ENCODE peak calls at places on chromosomes 5 and 9, in four cellular contexts. S is WERI-Rb-1; J is glomerular endothelial cell; W is effector memory CD4-positive, alpha-beta T cell. Z is an unnamed sample.

GRCh38 chr9:130824616-130825015 is 10.4 kb upstream of the ABL1 start:
- DNase-seq in S (no peak), J (no peak), W (no peak), Z (no peak)

GRCh38 chr9:91935805-91936204 is 14.2 kb downstream of the ROR2 start:
- DNase-seq in S (no peak), J (no peak), W (no peak), Z (no peak)

GRCh38 chr5:43215073-43215631 is 23.1 kb downstream of the NIM1K start:
- DNase-seq in S (no peak), J (no peak), W (no peak), Z (peak; percentile 28)

GRCh38 chr9:91048739-91049138 is 247.1 kb downstream of the SYK start:
- DNase-seq in S (no peak), J (no peak), W (no peak), Z (no peak)

GRCh38 chr5:88979244-88979643 is 96.3 kb upstream of the MEF2C start:
- DNase-seq in S (no peak), J (no peak), W (no peak), Z (peak; percentile 79)

GRCh38 chr9:121651295-121652036 is at the start of gene DAB2IP:
- DNase-seq in S (peak; percentile 93), J (no peak), W (no peak), Z (no peak)

GRCh38 chr9:132078369-132079356 is 1.0 kb downstream of the MED27 start:
- DNase-seq in S (no peak), J (no peak), W (no peak), Z (peak; percentile 24)

GRCh38 chr5:83184534-83184933 is 107.2 kb downstream of the XRCC4 start:
- DNase-seq in S (no peak), J (no peak), W (no peak), Z (no peak)

GRCh38 chr5:141084487-141084989 is 9.9 kb upstream of the PCDHB2 start:
- DNase-seq in S (peak; percentile 43), J (peak; percentile 3), W (peak; percentile 12), Z (peak; percentile 52)

GRCh38 chr9:115671236-115671770 is 482.3 kb upstream of the PAPPA start:
- DNase-seq in S (no peak), J (no peak), W (no peak), Z (no peak)

GRCh38 chr5:102296229-102296817 is at the start of gene SLCO4C1:
- DNase-seq in S (no peak), J (no peak), W (peak; percentile 57), Z (no peak)

GRCh38 chr5:180035532-180035931 is 36.0 kb downstream of the RNF130 start:
- DNase-seq in S (no peak), J (no peak), W (no peak), Z (no peak)

GRCh38 chr5:176590035-176590729 is 19.8 kb downstream of the GPRIN1 start:
- DNase-seq in S (no peak), J (no peak), W (no peak), Z (no peak)

GRCh38 chr5:50691399-50692016 is 25.1 kb downstream of the PARP8 start:
- DNase-seq in S (no peak), J (no peak), W (no peak), Z (no peak)

GRCh38 chr5:93452255-93452654 is 128.8 kb downstream of the NR2F1-AS1 start:
- DNase-seq in S (peak; percentile 32), J (no peak), W (no peak), Z (no peak)

GRCh38 chr9:113649054-113649453 is 185.5 kb downstream of the RGS3 start:
- DNase-seq in S (no peak), J (no peak), W (no peak), Z (no peak)

GRCh38 chr9:134149380-134149779 is 13.5 kb downstream of the WDR5 start:
- DNase-seq in S (no peak), J (no peak), W (no peak), Z (no peak)

GRCh38 chr9:38066167-38066906 is 2.7 kb downstream of the SHB start:
- DNase-seq in S (peak; percentile 58), J (no peak), W (no peak), Z (no peak)

GRCh38 chr5:115457985-115458384 is 86.6 kb downstream of the FEM1C start:
- DNase-seq in S (no peak), J (no peak), W (no peak), Z (no peak)

GRCh38 chr9:78035369-78035993 is 3.9 kb upstream of the GNAQ start:
- DNase-seq in S (peak; percentile 28), J (peak; percentile 75), W (peak; percentile 20), Z (peak; percentile 81)

GRCh38 chr9:89714316-89714715 is 109.5 kb downstream of the GADD45G start:
- DNase-seq in S (no peak), J (no peak), W (no peak), Z (no peak)